ENCODE peak calls at places on chromosomes 11 and 22, in nine cellular contexts. G, V, Y, N, B, E, M, X and K are unnamed samples.

GRCh38 chr11:77470504-77470903 is 3.4 kb downstream of the PAK1 start:
- DNase-seq in Y (no peak), N (no peak), E (no peak), G (peak; percentile 68), V (no peak), X (no peak), M (peak; percentile 51), B (no peak), K (peak; percentile 39)

GRCh38 chr22:30909306-30909705 is 59.3 kb downstream of the MORC2 start:
- DNase-seq in V (no peak), Y (no peak), E (no peak), X (no peak), M (no peak), B (no peak), N (no peak), G (no peak), K (no peak)

GRCh38 chr22:27983361-27983791 is 64.3 kb upstream of the PITPNB start:
- DNase-seq in G (no peak), E (no peak), Y (peak; percentile 63), B (no peak), X (no peak), V (peak; percentile 13), N (no peak), M (no peak), K (no peak)

GRCh38 chr11:61380914-61381313 is 11.5 kb upstream of the TMEM216 start:
- DNase-seq in X (no peak), B (no peak), M (no peak), V (no peak), N (no peak), G (no peak), E (no peak), Y (no peak), K (no peak)

GRCh38 chr11:113587318-113587739 is 112.1 kb upstream of the DRD2 start:
- DNase-seq in E (no peak), M (peak; percentile 26), G (no peak), N (no peak), B (no peak), Y (no peak), X (no peak), V (no peak), K (peak; percentile 34)

GRCh38 chr22:45735273-45735672 is 63.6 kb downstream of the ATXN10 start:
- DNase-seq in N (no peak), X (no peak), Y (no peak), M (no peak), B (no peak), E (no peak), G (no peak), V (no peak), K (no peak)

GRCh38 chr11:96000064-96000463 is 76.2 kb upstream of the MTMR2 start:
- DNase-seq in Y (no peak), G (peak; percentile 58), M (no peak), E (no peak), V (no peak), B (peak; percentile 30), X (no peak), N (no peak), K (no peak)

GRCh38 chr11:14611939-14612338 is 31.7 kb upstream of the PDE3B start:
- DNase-seq in B (no peak), X (no peak), V (no peak), G (no peak), E (no peak), N (no peak), M (no peak), Y (no peak), K (no peak)

GRCh38 chr11:49432242-49432848 is 223.9 kb upstream of the FOLH1 start:
- DNase-seq in E (no peak), V (no peak), M (no peak), G (no peak), N (no peak), B (no peak), Y (no peak), X (no peak), K (no peak)

GRCh38 chr11:120334894-120335462 is 1.2 kb upstream of the ARHGEF12 start:
- DNase-seq in N (peak; percentile 76), M (peak; percentile 66), V (peak; percentile 84), X (no peak), G (peak; percentile 84), Y (no peak), B (peak; percentile 96), E (peak; percentile 73), K (peak; percentile 77)

GRCh38 chr22:47453049-47453448 is 690.6 kb downstream of the TBC1D22A start:
- DNase-seq in M (no peak), B (no peak), X (no peak), V (no peak), G (no peak), E (no peak), N (no peak), Y (no peak), K (peak; percentile 8)

GRCh38 chr11:134098566-134099184 is 29.8 kb downstream of the JAM3 start:
- DNase-seq in V (no peak), X (peak; percentile 27), B (no peak), N (no peak), Y (no peak), E (no peak), G (no peak), M (peak; percentile 39), K (peak; percentile 23)

GRCh38 chr11:78327945-78328344 is 89.7 kb downstream of the GAB2 start:
- DNase-seq in N (no peak), M (no peak), Y (no peak), X (no peak), G (no peak), E (no peak), B (no peak), V (no peak), K (no peak)

GRCh38 chr22:25083414-25084166 is 116.1 kb upstream of the CRYBB3 start:
- DNase-seq in V (peak; percentile 86), Y (no peak), N (no peak), M (no peak), E (no peak), G (no peak), X (no peak), B (no peak), K (no peak)

GRCh38 chr11:60370811-60371297 is 7.5 kb upstream of the MS4A7 start:
- DNase-seq in E (no peak), B (no peak), X (no peak), Y (no peak), G (no peak), V (no peak), N (no peak), M (no peak), K (no peak)

GRCh38 chr11:62708423-62709261 is 1.2 kb downstream of the GNG3 start:
- DNase-seq in M (no peak), B (no peak), E (no peak), G (no peak), V (no peak), X (no peak), N (no peak), Y (no peak), K (no peak)

GRCh38 chr11:15143855-15144254 is 29.1 kb downstream of the INSC start:
- DNase-seq in E (no peak), V (no peak), N (no peak), Y (no peak), X (no peak), G (no peak), M (no peak), B (no peak), K (no peak)

GRCh38 chr11:20658135-20658534 is 11.3 kb upstream of the NELL1 start:
- DNase-seq in N (no peak), X (no peak), Y (no peak), E (no peak), M (no peak), B (no peak), G (no peak), V (no peak), K (no peak)

GRCh38 chr22:26170795-26171194 is 1.5 kb downstream of the SEZ6L start:
- DNase-seq in E (no peak), X (no peak), M (peak; percentile 18), V (peak; percentile 24), B (no peak), Y (no peak), N (peak; percentile 30), G (no peak), K (peak; percentile 18)

GRCh38 chr22:19886605-19887250 is 32.1 kb upstream of the GNB1L start:
- DNase-seq in Y (no peak), G (no peak), M (no peak), X (no peak), B (peak; percentile 38), E (no peak), V (no peak), N (no peak), K (no peak)

GRCh38 chr11:86740628-86741488 is 59.5 kb upstream of the PRSS23 start:
- DNase-seq in G (no peak), X (peak; percentile 89), V (peak; percentile 54), Y (peak; percentile 88), B (peak; percentile 98), N (no peak), E (peak; percentile 62), M (no peak), K (no peak)

GRCh38 chr11:1088927-1089737 is 14.5 kb downstream of the MUC2 start:
- DNase-seq in V (no peak), E (no peak), X (no peak), Y (no peak), G (no peak), M (no peak), N (no peak), B (no peak), K (no peak)

GRCh38 chr22:50001388-50002231 is 11.0 kb downstream of the IL17REL start:
- DNase-seq in V (no peak), X (no peak), G (no peak), Y (no peak), B (no peak), N (no peak), E (no peak), M (no peak), K (no peak)
- TF ChIP-seq CTCF in V (no peak), X (no peak), G (no peak), Y (no peak), B (no peak), N (no peak), E (no peak), M (no peak), K (no peak)

GRCh38 chr11:130369141-130369691 is 54.5 kb upstream of the ZBTB44 start:
- DNase-seq in Y (no peak), M (no peak), G (no peak), X (no peak), V (no peak), E (no peak), B (no peak), N (no peak), K (no peak)
- TF ChIP-seq CTCF in Y (no peak), M (no peak), G (no peak), X (no peak), V (no peak), E (no peak), B (no peak), N (no peak), K (no peak)

DNA sequence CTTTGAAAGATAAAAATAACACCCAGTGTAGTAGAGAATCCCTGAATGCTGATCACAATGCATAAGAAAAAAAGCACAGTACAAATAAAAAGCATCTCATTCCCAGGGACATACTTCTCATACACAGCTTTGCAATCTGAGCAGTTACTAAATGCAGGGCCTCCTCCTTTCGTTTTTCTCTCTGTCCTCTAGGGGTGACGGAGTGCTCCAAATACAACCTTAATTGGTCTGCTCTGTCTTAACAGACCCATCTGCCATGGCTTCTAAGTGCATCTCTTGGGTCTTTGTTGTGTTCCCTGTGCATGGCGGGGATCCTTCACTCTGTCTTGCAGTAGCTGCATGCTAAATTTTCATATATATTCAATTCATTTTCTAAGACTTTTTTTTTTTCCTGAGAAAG is 1114.2 kb upstream of the RAG2 start:
- DNase-seq in N (peak; percentile 2), G (peak; percentile 24), V (no peak), M (no peak), B (peak; percentile 15), X (no peak), E (no peak), Y (no peak), K (no peak)
- TF ChIP-seq CTCF in N (no peak), G (no peak), V (no peak), M (no peak), B (peak; percentile 32), X (no peak), E (no peak), Y (no peak), K (no peak)

GRCh38 chr22:43826142-43827093 is 14.3 kb upstream of the EFCAB6 start:
- DNase-seq in Y (no peak), E (no peak), B (peak; percentile 86), V (peak; percentile 50), G (peak; percentile 22), M (peak; percentile 23), X (no peak), N (no peak), K (no peak)
- TF ChIP-seq CTCF in Y (no peak), E (no peak), B (peak; percentile 45), V (no peak), G (peak; percentile 51), M (no peak), X (peak; percentile 35), N (no peak), K (peak; percentile 38)